ENCODE peak calls at places on chromosomes 1 and 21, in five cellular contexts. E is mesendoderm, Q is NAMALWA, I is NCI-H1105 treated with DMSO at 0.1 percent for 48 hours, O is Calu3. A is an unnamed sample.

GRCh38 chr1:194338241-194338948 is 1152.0 kb upstream of the B3GALT2 start:
- DNase-seq in I (no peak), O (no peak), E (no peak), Q (no peak), A (peak)

GRCh38 chr1:84782311-84782771 is 92.1 kb upstream of the SSX2IP start:
- DNase-seq in E (peak), Q (peak), I (peak), O (peak), A (peak)

GRCh38 chr1:26768755-26769154 is 19.0 kb upstream of the PIGV start:
- DNase-seq in O (no peak), I (peak), E (no peak), Q (no peak), A (no peak)

GRCh38 chr1:204080163-204080903 is 7.4 kb downstream of the SOX13 start:
- DNase-seq in Q (no peak), I (peak), O (peak), E (peak), A (peak)

GRCh38 chr1:24345334-24345733 is 26.2 kb downstream of the GRHL3 start:
- DNase-seq in Q (peak), E (no peak), O (no peak), I (no peak), A (no peak)

GRCh38 chr1:39866767-39867166 is 16.5 kb downstream of the TRIT1 start:
- DNase-seq in O (no peak), Q (no peak), E (no peak), I (no peak), A (no peak)

GRCh38 chr21:46295177-46295711 is 9.1 kb downstream of the YBEY start:
- DNase-seq in O (no peak), I (peak), Q (no peak), E (peak), A (no peak)

GRCh38 chr21:28521932-28522826 is 470.5 kb downstream of the LTN1 start:
- DNase-seq in Q (peak), I (no peak), O (peak), E (peak), A (peak)

GRCh38 chr1:202229376-202229775 is 35.8 kb downstream of the LGR6 start:
- DNase-seq in Q (no peak), O (no peak), E (no peak), I (no peak), A (no peak)

GRCh38 chr1:224766266-224766665 is 150.1 kb downstream of the CNIH3 start:
- DNase-seq in I (no peak), E (no peak), O (no peak), Q (no peak), A (no peak)

GRCh38 chr1:32063261-32063681 is 9.5 kb upstream of the TMEM39B start:
- DNase-seq in E (peak), Q (peak), I (peak), O (no peak), A (peak)

GRCh38 chr21:40053007-40053406 is 185.8 kb downstream of the PCP4 start:
- DNase-seq in E (no peak), O (no peak), I (peak), Q (no peak), A (no peak)

GRCh38 chr21:15192243-15192642 is 127.4 kb upstream of the NRIP1 start:
- DNase-seq in E (no peak), I (no peak), O (no peak), Q (no peak), A (no peak)

GRCh38 chr1:45635211-45635610 is 11.4 kb upstream of the CCDC17 start:
- DNase-seq in I (no peak), Q (no peak), E (no peak), O (no peak), A (no peak)

GRCh38 chr21:36858320-36858957 is 108.0 kb downstream of the HLCS start:
- DNase-seq in E (no peak), Q (no peak), O (no peak), I (no peak), A (no peak)